ENCODE peak calls at places on chromosome 7, in eight cellular contexts. One of them, this sample, is unnamed.

GRCh38 chr7:98867271-98867701 is 2.5 kb downstream of the TMEM130 start:
- DNase-seq in fibroblast of mammary gland: no peak
- DNase-seq in OCI-M1: no peak
- DNase-seq in hepatic stellate cell: peak; percentile 75
- DNase-seq in brain pericyte: no peak
- DNase-seq in neural crest cell: no peak
- DNase-seq in pancreas: no peak
- DNase-seq in caudate nucleus: no peak
- DNase-seq in this sample: no peak

GRCh38 chr7:128410092-128410665 is 397 bp upstream of the IMPDH1 start:
- DNase-seq in caudate nucleus: no peak
- DNase-seq in fibroblast of mammary gland: peak; percentile 82
- DNase-seq in OCI-M1: peak; percentile 58
- DNase-seq in hepatic stellate cell: peak; percentile 84
- DNase-seq in brain pericyte: peak; percentile 67
- DNase-seq in neural crest cell: no peak
- DNase-seq in pancreas: no peak
- DNase-seq in this sample: peak; percentile 90

GRCh38 chr7:773622-773915 is 46.5 kb upstream of the PRKAR1B start:
- DNase-seq in fibroblast of mammary gland: no peak
- DNase-seq in caudate nucleus: no peak
- DNase-seq in OCI-M1: no peak
- DNase-seq in brain pericyte: no peak
- DNase-seq in pancreas: no peak
- DNase-seq in neural crest cell: no peak
- DNase-seq in hepatic stellate cell: no peak
- DNase-seq in this sample: no peak

GRCh38 chr7:96075510-96076349 is 246.2 kb downstream of the SLC25A13 start:
- DNase-seq in OCI-M1: peak; percentile 87
- DNase-seq in hepatic stellate cell: peak; percentile 67
- DNase-seq in pancreas: peak; percentile 53
- DNase-seq in neural crest cell: peak; percentile 47
- DNase-seq in fibroblast of mammary gland: peak; percentile 62
- DNase-seq in brain pericyte: no peak
- DNase-seq in caudate nucleus: peak; percentile 26
- DNase-seq in this sample: peak; percentile 83

GRCh38 chr7:142300689-142301088 is 42.8 kb upstream of the PRSS58 start:
- DNase-seq in OCI-M1: peak; percentile 3
- DNase-seq in neural crest cell: no peak
- DNase-seq in fibroblast of mammary gland: peak; percentile 2
- DNase-seq in hepatic stellate cell: no peak
- DNase-seq in caudate nucleus: no peak
- DNase-seq in pancreas: no peak
- DNase-seq in brain pericyte: no peak
- DNase-seq in this sample: no peak

GRCh38 chr7:158876984-158877383 is 20.6 kb downstream of the DYNC2I1 start:
- DNase-seq in brain pericyte: no peak
- DNase-seq in caudate nucleus: no peak
- DNase-seq in neural crest cell: no peak
- DNase-seq in fibroblast of mammary gland: no peak
- DNase-seq in OCI-M1: no peak
- DNase-seq in hepatic stellate cell: no peak
- DNase-seq in pancreas: no peak
- DNase-seq in this sample: no peak

GRCh38 chr7:121505021-121505420 is 108.9 kb upstream of the FAM3C start:
- DNase-seq in caudate nucleus: no peak
- DNase-seq in pancreas: no peak
- DNase-seq in neural crest cell: no peak
- DNase-seq in hepatic stellate cell: peak; percentile 17
- DNase-seq in OCI-M1: no peak
- DNase-seq in fibroblast of mammary gland: peak; percentile 74
- DNase-seq in brain pericyte: no peak
- DNase-seq in this sample: peak; percentile 49

GRCh38 chr7:105794741-105795729 is 81.4 kb downstream of the ATXN7L1 start:
- DNase-seq in brain pericyte: no peak
- DNase-seq in neural crest cell: no peak
- DNase-seq in caudate nucleus: no peak
- DNase-seq in hepatic stellate cell: no peak
- DNase-seq in pancreas: no peak
- DNase-seq in fibroblast of mammary gland: peak; percentile 80
- DNase-seq in OCI-M1: no peak
- DNase-seq in this sample: peak; percentile 81

GRCh38 chr7:50389961-50390360 is 60.2 kb downstream of the FIGNL1 start:
- DNase-seq in fibroblast of mammary gland: no peak
- DNase-seq in hepatic stellate cell: no peak
- DNase-seq in OCI-M1: no peak
- DNase-seq in brain pericyte: no peak
- DNase-seq in caudate nucleus: no peak
- DNase-seq in neural crest cell: no peak
- DNase-seq in pancreas: no peak
- DNase-seq in this sample: no peak

GRCh38 chr7:24587853-24588252 is 14.6 kb downstream of the PALS2 start:
- DNase-seq in hepatic stellate cell: no peak
- DNase-seq in pancreas: no peak
- DNase-seq in OCI-M1: peak; percentile 61
- DNase-seq in caudate nucleus: no peak
- DNase-seq in fibroblast of mammary gland: no peak
- DNase-seq in neural crest cell: no peak
- DNase-seq in brain pericyte: no peak
- DNase-seq in this sample: peak; percentile 4

GRCh38 chr7:74269757-74270277 is 15.6 kb upstream of the RFC2 start:
- DNase-seq in OCI-M1: peak; percentile 93
- DNase-seq in brain pericyte: no peak
- DNase-seq in caudate nucleus: no peak
- DNase-seq in neural crest cell: peak; percentile 55
- DNase-seq in hepatic stellate cell: peak; percentile 64
- DNase-seq in pancreas: peak; percentile 69
- DNase-seq in fibroblast of mammary gland: peak; percentile 67
- DNase-seq in this sample: peak; percentile 65

GRCh38 chr7:48035967-48036478 is 680 bp downstream of the C7orf57 start:
- DNase-seq in caudate nucleus: no peak
- DNase-seq in pancreas: peak; percentile 27
- DNase-seq in neural crest cell: no peak
- DNase-seq in OCI-M1: no peak
- DNase-seq in brain pericyte: peak; percentile 48
- DNase-seq in hepatic stellate cell: peak; percentile 25
- DNase-seq in fibroblast of mammary gland: peak; percentile 28
- DNase-seq in this sample: peak; percentile 72

GRCh38 chr7:55556031-55556430 is 16.3 kb downstream of the VOPP1 start:
- DNase-seq in brain pericyte: no peak
- DNase-seq in pancreas: no peak
- DNase-seq in OCI-M1: no peak
- DNase-seq in caudate nucleus: no peak
- DNase-seq in hepatic stellate cell: no peak
- DNase-seq in neural crest cell: no peak
- DNase-seq in fibroblast of mammary gland: no peak
- DNase-seq in this sample: no peak

GRCh38 chr7:30163231-30163894 is 28.6 kb downstream of the MTURN start:
- DNase-seq in hepatic stellate cell: no peak
- DNase-seq in neural crest cell: no peak
- DNase-seq in pancreas: no peak
- DNase-seq in fibroblast of mammary gland: no peak
- DNase-seq in OCI-M1: peak; percentile 67
- DNase-seq in brain pericyte: no peak
- DNase-seq in caudate nucleus: no peak
- DNase-seq in this sample: no peak

GRCh38 chr7:106117767-106118544 is 5.8 kb upstream of the SYPL1 start:
- DNase-seq in hepatic stellate cell: no peak
- DNase-seq in neural crest cell: no peak
- DNase-seq in OCI-M1: no peak
- DNase-seq in brain pericyte: no peak
- DNase-seq in fibroblast of mammary gland: no peak
- DNase-seq in pancreas: no peak
- DNase-seq in caudate nucleus: no peak
- DNase-seq in this sample: no peak

This sample was measured in GM23248.